ENCODE peak calls at places on chromosomes 1 and 21, in five cellular contexts. E is AG04449, K is left lung, A is PC-3, Y is dorsolateral prefrontal cortex. V is an unnamed sample.

GRCh38 chr1:202659974-202660373 is 50.3 kb downstream of the SYT2 start:
- DNase-seq in E (no peak), K (no peak), Y (no peak), A (no peak), V (no peak)

GRCh38 chr1:58440696-58441095 is 105.8 kb downstream of the OMA1 start:
- DNase-seq in E (no peak), K (no peak), A (no peak), Y (no peak), V (no peak)

GRCh38 chr21:44761011-44761729 is 40.5 kb downstream of the UBE2G2 start:
- DNase-seq in A (peak; percentile 39), E (no peak), K (no peak), Y (no peak), V (no peak)

GRCh38 chr1:97739596-97740103 is 181.2 kb downstream of the DPYD start:
- DNase-seq in E (no peak), K (no peak), A (no peak), Y (no peak), V (no peak)

GRCh38 chr1:220219136-220219442 is 53.2 kb downstream of the RAB3GAP2 start:
- DNase-seq in K (no peak), Y (no peak), E (no peak), A (no peak), V (no peak)

GRCh38 chr1:29786195-29786594 is 549.9 kb downstream of the PTPRU start:
- DNase-seq in Y (no peak), K (no peak), E (no peak), A (no peak), V (no peak)

GRCh38 chr1:8171751-8172464 is 145.8 kb upstream of the ERRFI1 start:
- DNase-seq in A (peak; percentile 30), K (no peak), Y (no peak), E (no peak), V (no peak)

GRCh38 chr21:18384771-18385170 is 18.8 kb downstream of the TMPRSS15 start:
- DNase-seq in E (no peak), Y (no peak), A (peak; percentile 54), K (no peak), V (no peak)

GRCh38 chr1:218584418-218585155 is 239.5 kb downstream of the TGFB2 start:
- DNase-seq in E (no peak), Y (no peak), A (peak; percentile 97), K (no peak), V (no peak)

GRCh38 chr1:77010937-77011336 is 143.7 kb downstream of the ST6GALNAC5 start:
- DNase-seq in K (no peak), A (no peak), E (no peak), Y (no peak), V (no peak)

GRCh38 chr1:3895951-3896325 is 4.1 kb downstream of the C1orf174 start:
- DNase-seq in A (no peak), K (no peak), E (no peak), Y (no peak), V (no peak)

GRCh38 chr1:186620951-186621350 is 59.3 kb downstream of the PTGS2 start:
- DNase-seq in E (peak; percentile 98), A (peak; percentile 27), Y (no peak), K (no peak), V (peak; percentile 72)

DNA sequence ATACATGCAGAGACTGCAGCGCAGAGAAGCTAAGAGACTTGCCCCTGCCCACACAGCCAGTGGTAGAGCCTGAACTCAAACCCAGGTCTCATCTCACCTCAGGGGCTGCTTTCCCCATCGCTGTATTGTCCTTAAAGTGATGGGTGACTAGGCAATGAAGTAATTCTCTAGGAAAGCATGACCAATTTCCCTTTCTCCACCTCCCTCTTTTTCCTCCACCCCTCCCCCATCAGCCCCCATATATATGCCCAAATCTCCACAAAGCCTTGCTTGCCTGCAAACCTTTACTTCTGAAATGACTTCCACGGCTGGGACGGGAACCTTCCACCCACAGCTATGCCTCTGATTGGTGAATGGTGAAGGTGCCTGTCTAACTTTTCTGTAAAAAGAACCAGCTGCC is at the start of gene IL24:
- DNase-seq in K (no peak), A (no peak), E (no peak), Y (no peak), V (no peak)
- H3K4me3 ChIP-seq in K (no peak within 1 kb of the TSS), A (no peak within 1 kb of the TSS), E (no peak within 1 kb of the TSS), Y (no peak within 1 kb of the TSS), V (no peak within 1 kb of the TSS)

DNA sequence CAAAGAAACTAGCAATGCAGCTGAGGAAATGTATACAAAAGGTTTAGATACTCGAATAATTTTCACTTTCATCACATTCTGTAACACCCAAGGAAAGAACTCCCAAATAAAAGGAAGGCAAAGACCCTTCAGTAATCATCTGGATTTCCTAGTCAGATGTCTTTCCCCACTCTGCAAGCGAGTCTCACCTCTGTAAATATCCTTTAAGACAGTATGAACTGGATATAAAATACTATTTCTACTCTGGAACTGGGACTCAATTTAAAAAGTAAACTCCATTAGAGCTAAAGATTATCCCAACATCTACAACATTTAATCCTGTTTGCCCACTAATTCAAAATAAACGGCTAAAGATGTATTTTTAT is 27.0 kb downstream of the C2CD2 start:
- DNase-seq in E (no peak), K (no peak), Y (no peak), A (no peak), V (no peak)
- H3K4me3 ChIP-seq in E (peak overlapping the region; percentile 46), K (peak overlapping the region; percentile 5), Y (no peak overlapping the region), A (peak overlapping the region; percentile 50), V (no peak overlapping the region)

DNA sequence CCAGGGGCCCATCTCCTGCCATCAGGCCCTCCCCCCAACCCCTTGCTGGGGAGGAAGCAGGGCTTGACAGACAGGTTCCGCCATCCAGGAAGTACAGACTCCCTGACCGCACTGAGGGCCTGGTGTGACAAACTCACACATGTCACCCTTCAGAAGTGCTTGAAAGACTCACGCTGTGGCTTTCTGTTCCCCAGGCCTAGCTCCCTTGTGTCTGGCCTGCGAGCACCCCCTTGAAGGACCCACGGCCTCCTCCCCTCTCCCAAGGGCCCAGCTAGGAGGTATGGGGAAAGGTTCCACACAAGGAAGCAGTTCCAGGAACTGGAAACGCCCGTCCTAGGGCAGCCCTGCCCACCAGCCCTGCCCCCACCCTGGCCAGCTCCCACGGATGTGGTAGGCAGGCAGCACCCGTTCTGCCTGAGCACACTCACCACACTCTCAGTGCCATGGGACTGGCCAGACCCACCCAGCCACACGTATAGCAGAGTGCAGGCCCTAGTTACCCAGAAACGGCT is 26.7 kb downstream of the SLC2A1 start:
- DNase-seq in E (no peak), A (peak; percentile 69), K (peak; percentile 86), Y (no peak), V (no peak)
- H3K4me3 ChIP-seq in E (no peak overlapping the region), A (no peak overlapping the region), K (no peak overlapping the region), Y (no peak overlapping the region), V (no peak overlapping the region)

DNA sequence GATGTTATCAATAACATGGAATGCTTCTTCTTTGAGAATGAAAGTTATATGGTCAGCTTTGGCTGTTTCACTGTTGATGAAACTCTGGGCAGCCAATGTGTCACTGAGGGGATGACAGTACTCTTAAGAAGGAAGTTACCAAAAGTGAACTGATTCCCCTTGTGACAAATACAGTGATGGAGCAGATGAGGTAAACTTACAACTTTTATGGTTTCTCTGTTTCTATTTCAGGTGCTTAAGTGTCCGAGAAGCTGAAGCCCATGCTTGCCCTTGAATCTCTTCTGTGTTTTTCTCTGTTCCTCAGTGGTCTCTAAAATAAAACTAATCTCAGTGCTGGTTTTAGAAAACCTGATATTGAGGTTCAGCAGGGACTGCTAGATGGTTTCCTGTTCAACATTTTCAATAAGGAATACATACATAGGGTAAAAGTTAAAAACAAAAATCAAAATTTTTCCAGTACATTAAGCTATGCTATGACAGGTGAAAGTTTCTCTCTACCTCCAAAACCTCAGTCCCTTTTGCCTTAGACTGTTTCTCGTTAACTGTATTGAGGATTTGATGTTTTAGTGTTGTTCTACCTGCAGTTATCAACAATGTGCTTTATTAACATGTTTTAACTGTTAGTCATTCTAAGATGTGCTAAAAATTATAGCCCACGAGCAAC is 454.4 kb upstream of the ADGRL4 start:
- DNase-seq in E (no peak), Y (no peak), A (no peak), K (no peak), V (no peak)
- H3K4me3 ChIP-seq in E (no peak overlapping the region), Y (no peak overlapping the region), A (no peak overlapping the region), K (no peak overlapping the region), V (no peak overlapping the region)

DNA sequence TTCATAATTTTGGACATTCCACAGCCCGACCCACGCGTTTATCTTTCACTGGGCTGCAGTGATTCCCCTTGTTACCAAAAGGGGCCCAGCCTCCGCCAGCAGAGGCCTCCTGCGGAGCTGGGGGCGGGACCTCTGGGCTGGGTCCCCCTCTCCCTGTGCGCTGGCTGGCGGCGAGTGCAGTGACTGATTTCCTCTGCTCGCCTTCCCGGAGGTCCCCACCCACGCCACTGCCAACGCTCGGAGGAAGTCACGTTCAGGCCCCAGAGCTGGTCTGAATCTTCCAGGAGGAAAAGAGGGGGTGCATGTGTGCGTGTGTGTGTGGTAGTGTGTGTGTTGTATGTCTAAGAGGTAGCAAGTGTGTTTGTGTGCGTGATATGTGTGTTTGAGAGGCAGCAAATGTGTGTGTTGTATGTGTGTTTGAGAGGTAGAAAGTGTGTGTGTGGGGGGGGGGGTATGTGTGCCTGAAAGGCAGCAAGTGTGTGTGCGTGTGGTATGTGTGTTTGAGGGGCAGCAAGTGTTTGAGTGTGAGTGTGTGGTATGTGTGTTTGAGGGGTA is 35.0 kb upstream of the JAK1 start:
- DNase-seq in Y (no peak), K (peak; percentile 89), A (no peak), E (no peak), V (no peak)
- H3K4me3 ChIP-seq in Y (peak overlapping the region; percentile 59), K (no peak overlapping the region), A (no peak overlapping the region), E (peak overlapping the region; percentile 32), V (no peak overlapping the region)

DNA sequence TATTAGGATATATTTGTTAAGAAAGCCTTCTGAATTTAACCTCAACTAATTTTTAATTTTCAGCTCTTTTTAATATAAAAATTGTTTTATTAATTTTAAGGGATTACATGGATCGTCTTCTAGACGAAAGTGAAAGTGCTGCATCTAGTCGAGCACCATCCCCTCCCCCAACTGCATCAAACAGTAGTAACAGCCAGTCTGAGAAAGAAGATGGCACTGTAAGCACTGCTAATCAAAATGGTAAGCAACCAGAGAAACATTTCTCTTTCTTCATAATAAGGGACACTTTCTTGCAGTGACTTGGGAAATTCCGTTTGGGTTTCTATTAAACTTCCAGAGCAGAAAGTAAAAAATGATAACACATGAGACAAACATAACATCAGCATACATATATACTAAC is 56.9 kb downstream of the MIER1 start:
- DNase-seq in E (no peak), Y (peak; percentile 47), K (no peak), A (no peak), V (no peak)
- H3K4me3 ChIP-seq in E (no peak overlapping the region), Y (peak overlapping the region; percentile 0), K (peak overlapping the region; percentile 2), A (no peak overlapping the region), V (no peak overlapping the region)

GRCh38 chr1:155016231-155016831 is 13.7 kb downstream of the ZBTB7B start:
- DNase-seq in Y (no peak), A (no peak), K (no peak), E (no peak), V (no peak)
- H3K4me3 ChIP-seq in Y (no peak overlapping the region), A (no peak overlapping the region), K (no peak overlapping the region), E (no peak overlapping the region), V (no peak overlapping the region)

V was measured in BJ.